ENCODE peak calls at places on chromosomes 16 and 17, in eight cellular contexts. J is Peyer's patch, V is BE2C, S is A673, Z is endodermal cell, O is right cardiac atrium, T is GM06990, P is aorta. C is an unnamed sample.
A peak's percentile ranks its signal among the peaks of the same experiment; 100 is the strongest.

GRCh38 chr17:65261682-65262636 is 124.8 kb downstream of the RGS9 start:
- DNase-seq in J (no peak), V (no peak), S (peak; percentile 49), Z (peak; percentile 20), O (no peak), T (no peak), P (no peak), C (no peak)

GRCh38 chr16:73480381-73480780 is 432.5 kb upstream of the ZFHX3 start:
- DNase-seq in J (no peak), V (no peak), S (no peak), Z (peak; percentile 56), O (no peak), T (no peak), P (no peak), C (no peak)

GRCh38 chr17:51046527-51047384 is 73.9 kb downstream of the SPAG9 start:
- DNase-seq in J (no peak), V (peak; percentile 89), S (peak; percentile 96), Z (peak; percentile 94), O (peak; percentile 78), T (no peak), P (peak; percentile 61), C (peak; percentile 91)

GRCh38 chr16:13038591-13038990 is 137.2 kb downstream of the SHISA9 start:
- DNase-seq in J (no peak), V (no peak), S (no peak), Z (no peak), O (no peak), T (no peak), P (no peak), C (no peak)

GRCh38 chr16:81921873-81922584 is 89.2 kb downstream of the SDR42E1 start:
- DNase-seq in J (no peak), V (no peak), S (no peak), Z (no peak), O (no peak), T (no peak), P (no peak), C (no peak)

GRCh38 chr17:15971882-15972281 is 27.0 kb downstream of the ADORA2B start:
- DNase-seq in J (no peak), V (no peak), S (no peak), Z (no peak), O (no peak), T (no peak), P (no peak), C (no peak)

GRCh38 chr17:72763981-72764380 is 328.5 kb downstream of the SLC39A11 start:
- DNase-seq in J (no peak), V (no peak), S (no peak), Z (peak; percentile 88), O (no peak), T (no peak), P (no peak), C (no peak)

GRCh38 chr17:31488264-31488981 is 96.9 kb downstream of the RAB11FIP4 start:
- DNase-seq in J (peak; percentile 50), V (no peak), S (no peak), Z (peak; percentile 87), O (peak; percentile 67), T (no peak), P (no peak), C (peak; percentile 49)

GRCh38 chr17:47914296-47914948 is 18.4 kb downstream of the SP2 start:
- DNase-seq in J (no peak), V (no peak), S (no peak), Z (no peak), O (no peak), T (no peak), P (no peak), C (no peak)

GRCh38 chr16:21608647-21609328 is 9.4 kb downstream of the METTL9 start:
- DNase-seq in J (no peak), V (no peak), S (no peak), Z (no peak), O (no peak), T (peak; percentile 9), P (no peak), C (no peak)

GRCh38 chr17:53765129-53765528 is 57.6 kb upstream of the KIF2B start:
- DNase-seq in J (no peak), V (no peak), S (no peak), Z (no peak), O (no peak), T (no peak), P (no peak), C (no peak)

GRCh38 chr17:64148017-64148631 is 18.2 kb upstream of the ERN1 start:
- DNase-seq in J (no peak), V (peak; percentile 63), S (peak; percentile 41), Z (peak; percentile 71), O (no peak), T (no peak), P (no peak), C (no peak)

GRCh38 chr16:71562552-71562951 is 14.3 kb downstream of the TAT start:
- DNase-seq in J (no peak), V (no peak), S (no peak), Z (no peak), O (no peak), T (no peak), P (no peak), C (no peak)

GRCh38 chr17:65071861-65072260 is 15.3 kb upstream of the GNA13 start:
- DNase-seq in J (no peak), V (no peak), S (no peak), Z (no peak), O (no peak), T (no peak), P (no peak), C (no peak)

GRCh38 chr17:67624886-67625656 is 92.7 kb upstream of the NOL11 start:
- DNase-seq in J (no peak), V (peak; percentile 16), S (no peak), Z (no peak), O (no peak), T (no peak), P (no peak), C (no peak)

GRCh38 chr17:27345141-27345904 is 51.4 kb downstream of the WSB1 start:
- DNase-seq in J (peak; percentile 65), V (no peak), S (no peak), Z (peak; percentile 96), O (no peak), T (no peak), P (no peak), C (peak; percentile 48)

GRCh38 chr16:11310997-11311561 is 29.9 kb upstream of the PRM1 start:
- DNase-seq in J (peak; percentile 76), V (no peak), S (no peak), Z (no peak), O (no peak), T (peak; percentile 68), P (no peak), C (no peak)

GRCh38 chr16:21223787-21224186 is 9.7 kb upstream of the ANKS4B start:
- DNase-seq in J (no peak), V (no peak), S (no peak), Z (peak; percentile 49), O (no peak), T (no peak), P (no peak), C (no peak)

GRCh38 chr17:58969156-58969555 is 137.5 kb downstream of the TRIM37 start:
- DNase-seq in J (no peak), V (peak; percentile 37), S (peak; percentile 12), Z (no peak), O (no peak), T (no peak), P (no peak), C (no peak)

GRCh38 chr16:50303041-50303604 is 36.8 kb downstream of the ADCY7 start:
- DNase-seq in J (no peak), V (no peak), S (no peak), Z (peak; percentile 41), O (peak; percentile 17), T (no peak), P (peak; percentile 25), C (no peak)

GRCh38 chr17:9628509-9628908 is 16.8 kb upstream of the USP43 start:
- DNase-seq in J (no peak), V (no peak), S (no peak), Z (no peak), O (no peak), T (no peak), P (no peak), C (no peak)

GRCh38 chr17:19354123-19354522 is 8.4 kb downstream of the B9D1 start:
- DNase-seq in J (no peak), V (no peak), S (no peak), Z (peak; percentile 26), O (no peak), T (no peak), P (peak; percentile 36), C (no peak)

GRCh38 chr16:27444015-27444414 is 42.0 kb downstream of the IL21R start:
- DNase-seq in J (no peak), V (no peak), S (no peak), Z (peak; percentile 8), O (peak; percentile 17), T (no peak), P (peak; percentile 10), C (no peak)

GRCh38 chr16:82630688-82631087 is 3.9 kb downstream of the CDH13 start:
- DNase-seq in J (no peak), V (no peak), S (no peak), Z (no peak), O (no peak), T (no peak), P (no peak), C (no peak)

GRCh38 chr17:57221366-57222350 is 34.7 kb upstream of the MSI2 start:
- DNase-seq in J (no peak), V (no peak), S (no peak), Z (no peak), O (no peak), T (no peak), P (no peak), C (no peak)

GRCh38 chr16:85190572-85190971 is 78.3 kb upstream of the CIBAR2 start:
- DNase-seq in J (no peak), V (no peak), S (no peak), Z (no peak), O (no peak), T (no peak), P (no peak), C (no peak)
- H3K27me3 ChIP-seq in J (no peaks in the 10 kb centered on the region), V (no peaks in the 10 kb centered on the region), S (no peaks in the 10 kb centered on the region), Z (no peaks in the 10 kb centered on the region), O (no peaks in the 10 kb centered on the region), T (no peaks in the 10 kb centered on the region), P (no peaks in the 10 kb centered on the region), C (no peaks in the 10 kb centered on the region)

GRCh38 chr17:39225308-39225973 is at the start of gene STAC2:
- DNase-seq in J (no peak), V (no peak), S (no peak), Z (no peak), O (no peak), T (no peak), P (no peak), C (no peak)
- H3K27me3 ChIP-seq in J (no peaks in the 10 kb centered on the region), V (peaks cover 17% of the 10 kb centered on the region), S (peaks cover 3% of the 10 kb centered on the region), Z (peaks cover 62% of the 10 kb centered on the region), O (no peaks in the 10 kb centered on the region), T (peaks cover 7% of the 10 kb centered on the region), P (no peaks in the 10 kb centered on the region), C (no peaks in the 10 kb centered on the region)

DNA sequence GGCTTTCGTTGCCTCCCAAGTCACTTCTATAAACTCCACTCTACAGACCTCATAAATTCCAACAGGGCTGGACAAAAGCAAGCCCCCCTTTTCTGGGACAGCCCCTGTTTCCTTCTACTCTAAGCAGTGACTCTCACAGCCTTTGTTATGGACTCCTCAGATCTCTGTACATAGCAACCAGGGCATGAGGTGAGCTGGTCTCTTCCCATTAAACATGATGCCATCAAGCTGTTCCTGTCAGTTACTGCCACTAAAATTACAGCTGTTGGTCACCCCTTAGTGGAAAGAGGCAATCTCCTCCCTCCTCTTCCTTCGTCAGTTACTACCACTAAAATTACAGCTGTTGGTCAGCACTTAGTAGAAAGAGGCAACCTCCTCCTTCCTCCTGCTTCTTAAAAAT is 95.2 kb upstream of the SMIM36 start:
- DNase-seq in J (no peak), V (no peak), S (no peak), Z (no peak), O (no peak), T (no peak), P (no peak), C (no peak)
- H3K27me3 ChIP-seq in J (no peaks in the 10 kb centered on the region), V (no peaks in the 10 kb centered on the region), S (peaks cover 43% of the 10 kb centered on the region), Z (no peaks in the 10 kb centered on the region), O (no peaks in the 10 kb centered on the region), T (no peaks in the 10 kb centered on the region), P (no peaks in the 10 kb centered on the region), C (no peaks in the 10 kb centered on the region)

GRCh38 chr17:81518785-81519283 is 6.2 kb upstream of the ACTG1 start:
- DNase-seq in J (peak; percentile 61), V (no peak), S (no peak), Z (peak; percentile 85), O (peak; percentile 81), T (peak; percentile 74), P (no peak), C (no peak)
- H3K27me3 ChIP-seq in J (no peaks in the 10 kb centered on the region), V (no peaks in the 10 kb centered on the region), S (no peaks in the 10 kb centered on the region), Z (peaks cover 8% of the 10 kb centered on the region), O (no peaks in the 10 kb centered on the region), T (no peaks in the 10 kb centered on the region), P (no peaks in the 10 kb centered on the region), C (no peaks in the 10 kb centered on the region)

C was measured in testis.